ENCODE peak calls at places on chromosomes 2 and 18, in eight cellular contexts. R, T, M, S, C, K, Z and P are unnamed samples.

GRCh38 chr2:233426619-233427342 is 72.5 kb downstream of the DGKD start:
- DNase-seq in K (no peak), M (no peak), C (no peak), T (no peak), S (no peak), R (no peak), Z (no peak), P (peak)

GRCh38 chr2:213818436-213818835 is 534.2 kb downstream of the SPAG16 start:
- DNase-seq in M (no peak), S (no peak), T (no peak), R (no peak), C (no peak), Z (no peak), K (no peak), P (no peak)

GRCh38 chr2:6412533-6413085 is 453.1 kb downstream of the CMPK2 start:
- DNase-seq in T (no peak), Z (no peak), R (no peak), C (no peak), S (no peak), M (no peak), K (no peak), P (no peak)

GRCh38 chr2:240384711-240385450 is 50.6 kb upstream of the GPC1 start:
- DNase-seq in T (peak), M (no peak), K (no peak), S (peak), Z (no peak), C (no peak), R (no peak), P (peak)

GRCh38 chr2:80256396-80257167 is 48.0 kb downstream of the LRRTM1 start:
- DNase-seq in K (no peak), C (peak), T (no peak), Z (no peak), M (no peak), S (no peak), R (no peak), P (no peak)

GRCh38 chr18:23053756-23054457 is 81.4 kb upstream of the CABLES1 start:
- DNase-seq in S (no peak), Z (no peak), R (no peak), M (peak), T (no peak), C (no peak), K (peak), P (peak)

GRCh38 chr18:7370812-7371211 is 139.9 kb downstream of the LRRC30 start:
- DNase-seq in M (no peak), S (peak), Z (peak), K (peak), C (no peak), R (no peak), T (peak), P (no peak)

GRCh38 chr2:96430394-96430988 is 74.7 kb downstream of the NEURL3 start:
- DNase-seq in T (no peak), K (no peak), R (no peak), M (no peak), Z (no peak), S (no peak), C (no peak), P (no peak)

GRCh38 chr18:58313491-58314032 is 269.5 kb downstream of the NEDD4L start:
- DNase-seq in T (peak), C (no peak), S (peak), K (no peak), R (no peak), Z (no peak), M (peak), P (no peak)

GRCh38 chr2:161971532-161971931 is 102.5 kb downstream of the DPP4 start:
- DNase-seq in T (no peak), M (no peak), K (no peak), Z (no peak), S (no peak), R (no peak), C (no peak), P (no peak)

GRCh38 chr2:28510184-28510583 is 14.3 kb downstream of the PLB1 start:
- DNase-seq in M (no peak), T (no peak), C (no peak), S (peak), R (no peak), K (no peak), Z (peak), P (no peak)

GRCh38 chr18:6328624-6329016 is 86.1 kb downstream of the L3MBTL4 start:
- DNase-seq in Z (no peak), R (no peak), K (no peak), C (no peak), T (no peak), S (peak), M (peak), P (no peak)

GRCh38 chr18:45686892-45687611 is 36.9 kb upstream of the SLC14A1 start:
- DNase-seq in M (no peak), T (peak), Z (no peak), S (no peak), R (peak), K (peak), C (no peak), P (peak)

GRCh38 chr2:3126686-3127278 is 250.8 kb downstream of the EIPR1 start:
- DNase-seq in C (no peak), T (no peak), R (no peak), S (no peak), Z (no peak), K (no peak), M (no peak), P (peak)

GRCh38 chr2:217177687-217178086 is 317.8 kb upstream of the TNP1 start:
- DNase-seq in K (no peak), C (no peak), T (no peak), S (no peak), Z (no peak), M (no peak), R (no peak), P (no peak)

GRCh38 chr2:81093031-81093430 is 788.5 kb upstream of the LRRTM1 start:
- DNase-seq in M (no peak), T (no peak), R (no peak), C (no peak), Z (no peak), K (no peak), S (no peak), P (peak)